ENCODE peak calls at places on chromosome 2, in eight cellular contexts. One of them, this sample, is unnamed.

GRCh38 chr2:12930382-12930781 is 213.6 kb downstream of the TRIB2 start:
- DNase-seq in HL-60: no peak
- DNase-seq in transverse colon: no peak
- DNase-seq in K562: no peak
- DNase-seq in GM12878: no peak
- DNase-seq in endothelial cell of umbilical vein: no peak
- DNase-seq in spleen: no peak
- DNase-seq in GM23338: no peak
- DNase-seq in this sample: no peak

GRCh38 chr2:151350579-151351195 is 6.7 kb upstream of the TNFAIP6 start:
- DNase-seq in HL-60: no peak
- DNase-seq in transverse colon: no peak
- DNase-seq in K562: no peak
- DNase-seq in GM12878: no peak
- DNase-seq in endothelial cell of umbilical vein: peak; percentile 65
- DNase-seq in spleen: no peak
- DNase-seq in GM23338: no peak
- DNase-seq in this sample: no peak

GRCh38 chr2:221649045-221649444 is 76.9 kb upstream of the EPHA4 start:
- DNase-seq in HL-60: no peak
- DNase-seq in transverse colon: no peak
- DNase-seq in K562: no peak
- DNase-seq in GM12878: no peak
- DNase-seq in endothelial cell of umbilical vein: peak; percentile 80
- DNase-seq in spleen: no peak
- DNase-seq in GM23338: no peak
- DNase-seq in this sample: no peak

GRCh38 chr2:66440011-66440542 is 5.2 kb downstream of the MEIS1 start:
- DNase-seq in HL-60: no peak
- DNase-seq in transverse colon: no peak
- DNase-seq in K562: no peak
- DNase-seq in GM12878: no peak
- DNase-seq in endothelial cell of umbilical vein: peak; percentile 59
- DNase-seq in spleen: peak; percentile 58
- DNase-seq in GM23338: peak; percentile 30
- DNase-seq in this sample: no peak

GRCh38 chr2:115303-115702 is 69.0 kb upstream of the FAM110C start:
- DNase-seq in HL-60: no peak
- DNase-seq in transverse colon: no peak
- DNase-seq in K562: no peak
- DNase-seq in GM12878: no peak
- DNase-seq in endothelial cell of umbilical vein: no peak
- DNase-seq in spleen: no peak
- DNase-seq in GM23338: peak; percentile 66
- DNase-seq in this sample: no peak

GRCh38 chr2:117853873-117854272 is 39.4 kb downstream of the DDX18 start:
- DNase-seq in HL-60: no peak
- DNase-seq in transverse colon: no peak
- DNase-seq in K562: no peak
- DNase-seq in GM12878: no peak
- DNase-seq in endothelial cell of umbilical vein: no peak
- DNase-seq in spleen: no peak
- DNase-seq in GM23338: no peak
- DNase-seq in this sample: no peak

GRCh38 chr2:7452110-7452851 is 535.1 kb downstream of the RNF144A start:
- DNase-seq in HL-60: no peak
- DNase-seq in transverse colon: no peak
- DNase-seq in K562: no peak
- DNase-seq in GM12878: no peak
- DNase-seq in endothelial cell of umbilical vein: no peak
- DNase-seq in spleen: no peak
- DNase-seq in GM23338: no peak
- DNase-seq in this sample: no peak

GRCh38 chr2:171807130-171807529 is 86.9 kb downstream of the SLC25A12 start:
- DNase-seq in HL-60: no peak
- DNase-seq in transverse colon: no peak
- DNase-seq in K562: no peak
- DNase-seq in GM12878: no peak
- DNase-seq in endothelial cell of umbilical vein: peak; percentile 49
- DNase-seq in spleen: no peak
- DNase-seq in GM23338: no peak
- DNase-seq in this sample: no peak

GRCh38 chr2:240646061-240646899 is 21.0 kb downstream of the GPR35 start:
- DNase-seq in HL-60: peak; percentile 41
- DNase-seq in transverse colon: no peak
- DNase-seq in K562: no peak
- DNase-seq in GM12878: no peak
- DNase-seq in endothelial cell of umbilical vein: no peak
- DNase-seq in spleen: no peak
- DNase-seq in GM23338: no peak
- DNase-seq in this sample: no peak

GRCh38 chr2:69567157-69567908 is 76.2 kb downstream of the AAK1 start:
- DNase-seq in HL-60: no peak
- DNase-seq in transverse colon: no peak
- DNase-seq in K562: no peak
- DNase-seq in GM12878: no peak
- DNase-seq in endothelial cell of umbilical vein: no peak
- DNase-seq in spleen: no peak
- DNase-seq in GM23338: no peak
- DNase-seq in this sample: no peak

GRCh38 chr2:241570961-241571581 is 12.5 kb downstream of the BOK start:
- DNase-seq in HL-60: no peak
- DNase-seq in transverse colon: no peak
- DNase-seq in K562: no peak
- DNase-seq in GM12878: no peak
- DNase-seq in endothelial cell of umbilical vein: no peak
- DNase-seq in spleen: peak; percentile 74
- DNase-seq in GM23338: no peak
- DNase-seq in this sample: no peak

DNA sequence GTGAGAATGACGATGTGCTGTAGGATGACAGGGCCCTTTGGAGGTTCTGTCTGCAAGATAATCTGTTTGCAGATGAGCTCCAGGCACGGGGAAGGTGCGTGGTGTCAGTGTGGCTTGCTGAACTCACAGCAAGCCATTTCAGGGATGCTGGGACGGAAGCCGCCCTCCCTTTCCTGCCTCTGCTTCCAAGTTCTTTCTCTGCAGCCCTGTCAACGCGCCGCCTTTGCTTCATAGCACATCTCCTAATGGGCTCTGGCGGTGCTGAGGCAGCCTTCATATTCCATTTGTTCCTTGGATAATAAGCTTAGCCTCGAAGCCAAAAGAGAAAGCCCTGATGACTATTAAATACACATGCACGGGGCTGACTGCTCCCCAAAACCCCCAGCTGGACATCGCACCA is 81.7 kb upstream of the TAF1B start:
- DNase-seq in HL-60: no peak
- DNase-seq in transverse colon: no peak
- DNase-seq in K562: no peak
- DNase-seq in GM12878: no peak
- DNase-seq in endothelial cell of umbilical vein: no peak
- DNase-seq in spleen: no peak
- DNase-seq in GM23338: no peak
- DNase-seq in this sample: no peak
- TF ChIP-seq POLR2AphosphoS5 in HL-60: no peak
- TF ChIP-seq POLR2AphosphoS5 in transverse colon: no peak
- TF ChIP-seq POLR2AphosphoS5 in K562: no peak
- TF ChIP-seq POLR2AphosphoS5 in GM12878: no peak
- TF ChIP-seq POLR2AphosphoS5 in endothelial cell of umbilical vein: no peak
- TF ChIP-seq POLR2AphosphoS5 in spleen: no peak
- TF ChIP-seq POLR2AphosphoS5 in GM23338: no peak
- TF ChIP-seq POLR2AphosphoS5 in this sample: no peak

GRCh38 chr2:219289537-219290361 is 10.6 kb downstream of the DNAJB2 start:
- DNase-seq in HL-60: no peak
- DNase-seq in transverse colon: peak; percentile 41
- DNase-seq in K562: peak; percentile 24
- DNase-seq in GM12878: no peak
- DNase-seq in endothelial cell of umbilical vein: peak; percentile 73
- DNase-seq in spleen: peak; percentile 75
- DNase-seq in GM23338: no peak
- DNase-seq in this sample: no peak
- TF ChIP-seq POLR2AphosphoS5 in HL-60: no peak
- TF ChIP-seq POLR2AphosphoS5 in transverse colon: peak; percentile 17
- TF ChIP-seq POLR2AphosphoS5 in K562: no peak
- TF ChIP-seq POLR2AphosphoS5 in GM12878: no peak
- TF ChIP-seq POLR2AphosphoS5 in endothelial cell of umbilical vein: no peak
- TF ChIP-seq POLR2AphosphoS5 in spleen: peak; percentile 70
- TF ChIP-seq POLR2AphosphoS5 in GM23338: no peak
- TF ChIP-seq POLR2AphosphoS5 in this sample: peak; percentile 42

GRCh38 chr2:55885944-55886281 is 37.7 kb downstream of the EFEMP1 start:
- DNase-seq in HL-60: no peak
- DNase-seq in transverse colon: no peak
- DNase-seq in K562: no peak
- DNase-seq in GM12878: no peak
- DNase-seq in endothelial cell of umbilical vein: no peak
- DNase-seq in spleen: no peak
- DNase-seq in GM23338: no peak
- DNase-seq in this sample: no peak

GRCh38 chr2:55887351-55887750 is 36.2 kb downstream of the EFEMP1 start:
- DNase-seq in HL-60: no peak
- DNase-seq in transverse colon: no peak
- DNase-seq in K562: no peak
- DNase-seq in GM12878: no peak
- DNase-seq in endothelial cell of umbilical vein: no peak
- DNase-seq in spleen: no peak
- DNase-seq in GM23338: no peak
- DNase-seq in this sample: no peak

GRCh38 chr2:55883829-55884228 is 39.8 kb downstream of the EFEMP1 start:
- DNase-seq in HL-60: no peak
- DNase-seq in transverse colon: no peak
- DNase-seq in K562: no peak
- DNase-seq in GM12878: no peak
- DNase-seq in endothelial cell of umbilical vein: no peak
- DNase-seq in spleen: no peak
- DNase-seq in GM23338: no peak
- DNase-seq in this sample: no peak

GRCh38 chr2:55883339-55883738 is 40.2 kb downstream of the EFEMP1 start:
- DNase-seq in HL-60: no peak
- DNase-seq in transverse colon: no peak
- DNase-seq in K562: no peak
- DNase-seq in GM12878: no peak
- DNase-seq in endothelial cell of umbilical vein: peak; percentile 49
- DNase-seq in spleen: no peak
- DNase-seq in GM23338: no peak
- DNase-seq in this sample: no peak

DNA sequence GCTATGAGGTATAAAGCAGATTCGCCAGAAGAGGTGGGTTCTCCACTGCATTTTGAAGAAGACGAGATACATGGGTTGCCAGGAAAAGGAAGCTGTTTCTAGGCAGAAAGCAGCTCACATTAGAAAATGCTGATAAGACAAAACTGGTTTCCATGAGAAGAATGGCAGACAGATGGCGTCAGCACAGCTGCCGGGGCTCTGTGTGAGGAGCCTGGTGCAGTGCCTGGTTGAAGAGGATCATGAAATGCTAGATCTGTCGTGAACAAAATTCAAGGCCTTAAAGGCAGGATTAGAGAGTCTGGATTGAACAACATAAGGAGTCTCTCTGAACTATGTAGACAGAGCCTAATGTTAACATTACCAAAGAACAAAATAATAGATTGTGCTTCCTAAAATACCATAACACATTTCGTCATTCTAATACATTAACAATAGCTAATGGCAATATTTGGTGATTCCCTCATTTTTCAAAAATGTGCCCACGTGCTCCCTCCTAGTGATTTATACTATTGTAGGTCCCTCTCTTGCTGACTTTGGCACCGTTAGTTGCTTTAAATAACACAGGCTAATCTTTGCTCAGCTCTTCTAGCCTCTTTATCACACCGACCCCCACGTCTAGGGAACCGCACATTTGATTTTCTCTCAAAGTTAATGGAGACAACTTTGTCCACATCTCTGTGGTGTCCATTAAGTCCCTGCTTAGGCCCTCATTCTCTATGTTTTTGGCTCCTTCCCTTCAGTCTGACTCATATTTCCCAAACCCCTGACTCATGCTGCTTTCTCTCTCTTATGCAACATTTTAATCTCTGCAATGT is 38.2 kb downstream of the EFEMP1 start:
- DNase-seq in HL-60: no peak
- DNase-seq in transverse colon: no peak
- DNase-seq in K562: no peak
- DNase-seq in GM12878: no peak
- DNase-seq in endothelial cell of umbilical vein: peak; percentile 95
- DNase-seq in spleen: no peak
- DNase-seq in GM23338: no peak
- DNase-seq in this sample: no peak
- TF ChIP-seq POLR2AphosphoS5 in HL-60: no peak
- TF ChIP-seq POLR2AphosphoS5 in transverse colon: peak; percentile 75
- TF ChIP-seq POLR2AphosphoS5 in K562: no peak
- TF ChIP-seq POLR2AphosphoS5 in GM12878: no peak
- TF ChIP-seq POLR2AphosphoS5 in endothelial cell of umbilical vein: peak; percentile 64
- TF ChIP-seq POLR2AphosphoS5 in spleen: no peak
- TF ChIP-seq POLR2AphosphoS5 in GM23338: no peak
- TF ChIP-seq POLR2AphosphoS5 in this sample: peak; percentile 36

DNA sequence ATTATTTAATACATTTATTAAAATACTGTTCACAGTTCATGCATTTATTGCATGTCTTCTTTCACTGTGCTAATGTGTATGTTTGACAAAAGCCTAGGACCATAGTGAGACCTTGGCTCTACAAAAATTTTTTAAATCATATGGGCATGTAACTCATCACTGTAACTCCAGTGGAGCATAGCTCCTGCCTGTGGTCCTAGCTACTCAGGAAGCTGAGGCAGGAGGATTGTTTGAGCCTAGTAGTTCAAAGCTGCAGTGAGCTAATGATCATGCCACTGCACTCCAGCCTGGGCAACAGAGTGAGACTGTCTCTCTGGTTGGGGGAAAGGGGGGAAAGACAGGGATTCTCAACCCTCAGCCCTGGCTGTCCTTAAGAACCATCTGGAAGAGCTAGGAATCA is 137.8 kb downstream of the PRKCE start:
- DNase-seq in HL-60: no peak
- DNase-seq in transverse colon: no peak
- DNase-seq in K562: no peak
- DNase-seq in GM12878: no peak
- DNase-seq in endothelial cell of umbilical vein: no peak
- DNase-seq in spleen: no peak
- DNase-seq in GM23338: no peak
- DNase-seq in this sample: no peak
- TF ChIP-seq POLR2AphosphoS5 in HL-60: no peak
- TF ChIP-seq POLR2AphosphoS5 in transverse colon: no peak
- TF ChIP-seq POLR2AphosphoS5 in K562: no peak
- TF ChIP-seq POLR2AphosphoS5 in GM12878: no peak
- TF ChIP-seq POLR2AphosphoS5 in endothelial cell of umbilical vein: no peak
- TF ChIP-seq POLR2AphosphoS5 in spleen: no peak
- TF ChIP-seq POLR2AphosphoS5 in GM23338: no peak
- TF ChIP-seq POLR2AphosphoS5 in this sample: no peak